ENCODE peak calls at places on chromosomes 5 and 9, in six cellular contexts. C is foreskin fibroblast, N is GM10248, S is tibial artery, B is nephron progenitor cell, T is SK-N-SH. O is an unnamed sample.

GRCh38 chr9:87872079-87872624 is 10.5 kb upstream of the SPATA31E1 start:
- DNase-seq in B (no peak), C (no peak), N (no peak), T (peak), S (peak), O (no peak)

GRCh38 chr5:115366223-115366622 is 69.8 kb upstream of the CCDC112 start:
- DNase-seq in C (peak), N (no peak), T (peak), S (no peak), B (no peak), O (no peak)

GRCh38 chr5:96329294-96329693 is 103.8 kb downstream of the PCSK1 start:
- DNase-seq in C (no peak), B (peak), N (no peak), T (no peak), S (no peak), O (no peak)

GRCh38 chr5:15501057-15501791 is 1.2 kb downstream of the FBXL7 start:
- DNase-seq in S (no peak), B (peak), N (no peak), T (peak), C (peak), O (no peak)

GRCh38 chr9:36386396-36386795 is 13.7 kb downstream of the RNF38 start:
- DNase-seq in N (no peak), S (no peak), C (no peak), T (no peak), B (no peak), O (no peak)

GRCh38 chr9:79592736-79593493 is 21.1 kb downstream of the TLE4 start:
- DNase-seq in C (no peak), N (no peak), B (no peak), S (no peak), T (no peak), O (no peak)

GRCh38 chr9:131096490-131097258 is at the start of gene AIF1L:
- DNase-seq in N (no peak), T (peak), S (peak), B (peak), C (no peak), O (no peak)

GRCh38 chr5:95403996-95404395 is 12.8 kb downstream of the FAM81B start:
- DNase-seq in B (no peak), T (no peak), C (no peak), S (no peak), N (no peak), O (no peak)

GRCh38 chr9:102975246-102975645 is 19.9 kb upstream of the CYLC2 start:
- DNase-seq in B (no peak), C (no peak), S (no peak), T (no peak), N (no peak), O (no peak)

GRCh38 chr5:72920690-72921089 is 35.2 kb upstream of the FCHO2 start:
- DNase-seq in N (no peak), C (no peak), T (no peak), S (no peak), B (no peak), O (no peak)

GRCh38 chr5:119011186-119011585 is 22.8 kb upstream of the DTWD2 start:
- DNase-seq in C (no peak), S (no peak), N (no peak), T (no peak), B (no peak), O (no peak)

GRCh38 chr5:101288633-101289032 is 385.6 kb upstream of the ST8SIA4 start:
- DNase-seq in S (no peak), B (no peak), N (no peak), T (no peak), C (no peak), O (no peak)

GRCh38 chr5:95086932-95087818 is 197.7 kb downstream of the MCTP1 start:
- DNase-seq in C (no peak), N (no peak), T (no peak), B (no peak), S (no peak), O (no peak)

GRCh38 chr5:141039517-141039916 is 11.7 kb upstream of the PCDHB1 start:
- DNase-seq in S (no peak), C (no peak), B (peak), T (peak), N (no peak), O (no peak)

GRCh38 chr5:10652151-10652550 is 88.3 kb downstream of the ANKRD33B start:
- DNase-seq in B (no peak), T (no peak), C (no peak), N (no peak), S (no peak), O (no peak)

GRCh38 chr9:72930828-72931227 is 22.0 kb downstream of the ALDH1A1 start:
- DNase-seq in T (peak), C (no peak), N (no peak), S (no peak), B (no peak), O (no peak)

GRCh38 chr9:136614372-136614922 is 48.3 kb upstream of the EGFL7 start:
- DNase-seq in N (no peak), S (no peak), T (peak), B (no peak), C (peak), O (no peak)

GRCh38 chr5:39209924-39210323 is 9.4 kb downstream of the FYB1 start:
- DNase-seq in C (no peak), T (no peak), S (no peak), B (no peak), N (no peak), O (no peak)

GRCh38 chr9:136644593-136645342 is 17.9 kb upstream of the EGFL7 start:
- DNase-seq in S (peak), T (peak), N (peak), C (peak), B (peak), O (peak)

GRCh38 chr9:14722391-14723035 is at the start of gene CER1:
- DNase-seq in C (no peak), N (no peak), T (no peak), S (no peak), B (no peak), O (no peak)

GRCh38 chr9:86546712-86547111 is 192.5 kb upstream of the TUT7 start:
- DNase-seq in N (no peak), B (no peak), T (no peak), C (no peak), S (no peak), O (no peak)

GRCh38 chr9:76394896-76395244 is 644 bp upstream of the RFK start:
- DNase-seq in B (peak), N (peak), T (peak), S (no peak), C (no peak), O (peak)

GRCh38 chr9:34993502-34994428 is 4.2 kb downstream of the DNAJB5 start:
- DNase-seq in S (peak), B (no peak), C (no peak), N (no peak), T (peak), O (peak)

GRCh38 chr5:10545084-10545483 is 18.8 kb upstream of the ANKRD33B start:
- DNase-seq in C (no peak), S (no peak), T (no peak), B (no peak), N (no peak), O (no peak)

GRCh38 chr5:159240301-159240870 is 22.7 kb upstream of the UBLCP1 start:
- DNase-seq in S (no peak), C (peak), B (no peak), N (no peak), T (no peak), O (no peak)

GRCh38 chr5:149448831-149449714 is 70.0 kb upstream of the IL17B start:
- DNase-seq in N (no peak), B (no peak), T (no peak), S (no peak), C (no peak), O (no peak)

GRCh38 chr5:153888781-153889180 is 149.9 kb downstream of the FAM114A2 start:
- DNase-seq in N (no peak), C (no peak), S (no peak), T (no peak), B (no peak), O (no peak)

GRCh38 chr5:57012511-57012910 is 60.6 kb upstream of the MIER3 start:
- DNase-seq in T (no peak), B (no peak), S (no peak), N (no peak), C (no peak), O (no peak)

GRCh38 chr5:83368317-83368716 is 103.2 kb upstream of the VCAN start:
- DNase-seq in B (no peak), T (no peak), N (no peak), S (no peak), C (peak), O (no peak)

GRCh38 chr9:122819791-122820489 is 8.4 kb downstream of the PDCL start:
- DNase-seq in C (peak), N (no peak), B (no peak), T (no peak), S (no peak), O (no peak)

GRCh38 chr9:128005938-128006337 is 25.1 kb upstream of the EEIG1 start:
- DNase-seq in B (peak), C (no peak), N (no peak), S (no peak), T (peak), O (no peak)

GRCh38 chr9:117232266-117232665 is 182.6 kb downstream of the ASTN2 start:
- DNase-seq in N (no peak), C (no peak), T (no peak), B (no peak), S (no peak), O (no peak)

GRCh38 chr9:132249690-132250089 is 87.8 kb downstream of the NTNG2 start:
- DNase-seq in S (no peak), N (no peak), C (no peak), T (no peak), B (no peak), O (no peak)

GRCh38 chr9:8186553-8186952 is 387.0 kb upstream of the DMAC1 start:
- DNase-seq in N (no peak), B (no peak), T (no peak), S (no peak), C (no peak), O (no peak)

DNA sequence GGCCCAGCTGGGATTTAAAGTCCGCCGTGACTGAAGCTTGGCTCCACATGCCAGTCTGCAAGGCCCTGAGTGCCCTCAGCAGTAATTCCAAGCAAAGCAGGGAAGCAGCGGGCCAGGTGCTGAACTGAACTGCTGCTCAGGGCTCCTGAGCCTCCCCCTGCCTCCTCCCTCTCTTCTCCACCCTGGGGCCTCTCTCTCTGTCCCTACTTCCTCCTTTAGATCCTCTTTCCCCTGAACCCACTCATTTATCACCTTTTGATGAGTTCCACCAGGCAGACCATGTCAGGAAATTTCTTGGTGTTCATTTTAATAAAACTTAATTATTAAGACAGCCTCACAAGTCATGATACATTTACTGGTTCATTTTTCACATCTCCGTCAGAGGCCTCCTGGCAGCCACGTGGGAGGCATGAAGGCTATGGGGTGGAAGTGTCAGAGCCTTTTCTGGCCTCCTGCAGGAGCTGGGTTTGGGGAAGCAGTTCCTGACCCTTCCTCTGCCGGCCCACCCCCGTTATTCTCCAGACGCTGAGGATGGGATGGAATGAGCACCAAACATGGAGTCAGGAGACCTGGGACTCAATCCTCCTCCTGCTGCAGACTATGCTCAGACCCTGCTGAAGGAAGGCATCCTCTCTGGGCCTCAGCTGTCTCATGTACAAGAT is 32.1 kb upstream of the KCNIP1 start:
- DNase-seq in C (no peak), T (no peak), N (no peak), B (no peak), S (no peak), O (no peak)
- TF ChIP-seq CTCF in C (no peak), T (no peak), N (no peak), B (no peak), S (no peak), O (no peak)

DNA sequence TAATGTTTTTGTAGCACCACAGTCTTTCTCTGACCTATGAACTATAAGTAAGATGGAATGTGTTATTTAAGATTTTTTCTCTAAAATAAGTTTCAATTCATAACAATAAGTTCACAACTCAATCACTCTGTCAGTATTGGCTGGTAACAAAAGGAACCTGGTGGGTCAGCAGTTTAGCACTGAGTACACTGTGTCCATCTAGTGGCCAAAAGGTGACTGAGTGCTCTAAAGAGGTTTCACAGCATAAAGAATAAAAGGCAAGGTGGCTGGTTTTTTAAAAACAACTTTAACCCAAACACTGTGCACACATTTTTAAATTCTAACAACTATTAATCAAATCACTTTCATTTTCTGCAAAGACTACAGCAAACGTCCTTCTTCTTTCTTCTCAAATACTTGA is 443.3 kb downstream of the PDE4D start:
- DNase-seq in C (no peak), T (no peak), B (no peak), N (no peak), S (no peak), O (no peak)
- TF ChIP-seq CTCF in C (peak), T (peak), B (no peak), N (peak), S (no peak), O (no peak)

GRCh38 chr5:175457466-175457865 is 13.5 kb upstream of the DRD1 start:
- DNase-seq in T (no peak), S (no peak), B (no peak), N (no peak), C (no peak), O (no peak)
- TF ChIP-seq CTCF in T (no peak), S (no peak), B (no peak), N (no peak), C (no peak), O (no peak)

GRCh38 chr5:54785729-54786548 is 199.5 kb downstream of the ESM1 start:
- DNase-seq in S (peak), N (no peak), C (no peak), B (no peak), T (peak), O (peak)
- TF ChIP-seq CTCF in S (no peak), N (no peak), C (no peak), B (no peak), T (no peak), O (no peak)

GRCh38 chr9:129178579-129178909 is 483 bp upstream of the IER5L start:
- DNase-seq in B (no peak), S (peak), C (no peak), N (no peak), T (no peak), O (no peak)

GRCh38 chr9:129176786-129177442 is 1.1 kb downstream of the IER5L start:
- DNase-seq in N (no peak), C (no peak), S (peak), B (peak), T (peak), O (no peak)

GRCh38 chr9:129175825-129176633 is 2.0 kb downstream of the IER5L start:
- DNase-seq in C (peak), S (peak), N (peak), B (peak), T (peak), O (no peak)

GRCh38 chr9:129177791-129178578 is at the start of gene IER5L:
- DNase-seq in S (peak), C (peak), B (peak), N (peak), T (peak), O (peak)

DNA sequence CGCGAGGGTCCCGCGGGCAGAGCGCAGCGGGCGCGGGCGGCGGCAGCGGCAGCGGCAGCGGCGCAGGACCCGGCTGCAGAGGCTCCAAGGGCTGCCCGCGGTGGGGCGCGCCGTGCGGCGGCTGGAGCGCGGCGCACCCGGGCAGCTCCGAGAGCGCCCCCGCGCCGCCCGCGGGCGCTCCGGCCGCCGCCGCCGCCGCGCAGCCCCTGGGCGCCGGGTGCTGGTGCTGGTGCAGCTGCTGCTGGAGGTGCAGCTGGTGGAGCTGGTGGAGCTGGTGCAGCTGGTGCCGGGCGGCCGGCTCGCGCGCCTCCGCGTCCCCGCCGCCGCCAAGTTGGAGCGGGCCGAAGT is 644 bp downstream of the IER5L start:
- DNase-seq in B (no peak), T (peak), S (no peak), C (no peak), N (no peak), O (no peak)
- TF ChIP-seq CTCF in B (no peak), T (no peak), S (no peak), C (no peak), N (peak), O (no peak)

DNA sequence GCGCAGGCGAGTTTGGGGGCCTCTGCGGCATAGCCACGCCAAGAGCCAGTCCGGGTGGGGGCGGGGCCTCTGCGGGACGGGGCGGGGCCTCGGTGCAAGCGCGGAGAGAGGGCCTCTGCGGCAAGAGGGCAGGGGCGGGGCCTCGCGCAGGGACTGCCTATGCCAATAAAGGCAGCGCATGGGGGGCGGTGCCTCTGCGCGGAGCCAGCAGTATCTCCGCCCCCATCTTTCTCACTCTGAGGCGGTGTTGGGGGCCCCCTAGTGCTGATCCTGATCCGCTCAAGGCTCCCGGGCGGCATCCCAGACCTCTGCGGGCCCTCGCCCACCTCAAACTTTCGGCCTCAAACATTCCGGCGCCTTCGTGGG is 9.2 kb upstream of the GPRIN1 start:
- DNase-seq in S (no peak), B (peak), T (peak), N (peak), C (peak), O (no peak)
- TF ChIP-seq CTCF in S (no peak), B (peak), T (peak), N (peak), C (peak), O (no peak)

GRCh38 chr9:95379630-95380029 is 62.1 kb upstream of the FANCC start:
- DNase-seq in C (no peak), S (no peak), N (no peak), T (no peak), B (no peak), O (no peak)
- TF ChIP-seq CTCF in C (no peak), S (no peak), N (no peak), T (no peak), B (no peak), O (no peak)

DNA sequence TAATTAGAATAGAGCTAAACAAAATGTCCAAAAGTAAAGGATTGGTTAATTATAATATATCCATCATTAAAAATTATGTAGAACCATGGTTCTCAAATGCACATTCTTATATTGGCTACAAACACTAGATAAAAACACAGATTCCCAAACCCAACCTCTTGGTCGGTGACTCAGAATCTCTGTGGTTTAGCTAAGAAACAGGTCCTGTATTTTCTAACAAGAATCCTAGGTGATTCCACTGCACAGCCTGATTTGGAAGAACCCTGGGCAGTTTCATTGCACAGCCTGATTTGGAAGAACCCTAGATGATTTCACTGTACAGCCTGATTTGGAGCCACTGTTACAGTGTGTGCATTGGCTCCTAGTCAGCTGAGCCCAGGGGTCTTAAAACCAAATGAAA is 67.9 kb downstream of the KIAA1958 start:
- DNase-seq in B (no peak), T (no peak), N (no peak), S (no peak), C (peak), O (no peak)
- TF ChIP-seq CTCF in B (no peak), T (no peak), N (no peak), S (no peak), C (no peak), O (no peak)

GRCh38 chr5:131222731-131223130 is 41.1 kb upstream of the CDC42SE2 start:
- DNase-seq in B (no peak), T (no peak), S (no peak), N (no peak), C (no peak), O (no peak)
- TF ChIP-seq CTCF in B (no peak), T (no peak), S (no peak), N (no peak), C (no peak), O (no peak)

GRCh38 chr9:101172671-101173070 is 144.1 kb downstream of the PLPPR1 start:
- DNase-seq in B (no peak), S (no peak), T (no peak), N (no peak), C (no peak), O (no peak)

GRCh38 chr9:101173907-101174306 is 145.4 kb downstream of the PLPPR1 start:
- DNase-seq in N (no peak), S (no peak), C (no peak), T (no peak), B (no peak), O (no peak)

DNA sequence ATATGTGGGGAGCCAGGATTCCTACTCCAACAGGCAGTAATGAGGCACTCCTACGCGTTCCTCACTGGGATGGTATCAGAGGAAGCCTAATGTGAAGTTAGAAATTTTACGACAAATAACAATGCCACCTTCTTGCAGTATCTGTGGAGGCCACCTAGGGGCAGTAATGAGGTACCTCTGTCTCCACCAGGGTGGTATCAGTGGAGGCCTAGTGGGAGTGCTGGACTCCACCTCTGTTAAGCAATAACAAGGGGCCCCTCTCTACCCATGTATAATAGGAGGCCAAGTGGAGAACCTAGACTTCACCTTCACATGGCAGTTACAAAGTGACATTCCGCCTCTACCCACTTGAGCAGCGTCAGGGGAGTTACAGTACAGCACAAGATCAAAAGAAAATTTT is 147.9 kb downstream of the PLPPR1 start:
- DNase-seq in N (no peak), T (no peak), S (no peak), C (no peak), B (no peak), O (no peak)
- TF ChIP-seq CTCF in N (no peak), T (peak), S (no peak), C (no peak), B (no peak), O (no peak)